ENCODE peak calls at places on chromosomes 4 and X, in five cellular contexts. R is pancreas; O is CD4-positive, alpha-beta memory T cell; V is ovary; B is CD8-positive, alpha-beta T cell. J is an unnamed sample.
A peak's percentile ranks its signal among the peaks of the same experiment; 100 is the strongest.

GRCh38 chr4:3486556-3487270 is 23.6 kb downstream of the DOK7 start:
- DNase-seq in R (no peak), O (no peak), V (no peak), B (no peak), J (no peak)

GRCh38 chrX:67779099-67779498 is 235.3 kb downstream of the AR start:
- DNase-seq in R (no peak), O (no peak), V (no peak), B (no peak), J (no peak)

GRCh38 chrX:40152706-40153334 is 55.1 kb upstream of the BCOR start:
- DNase-seq in R (no peak), O (no peak), V (peak; percentile 32), B (no peak), J (no peak)

GRCh38 chr4:150423074-150423473 is 158.9 kb upstream of the MAB21L2 start:
- DNase-seq in R (no peak), O (no peak), V (no peak), B (no peak), J (no peak)

GRCh38 chrX:27863813-27864212 is 56.0 kb downstream of the MAGEB10 start:
- DNase-seq in R (no peak), O (no peak), V (no peak), B (no peak), J (no peak)

GRCh38 chr4:1212546-1213335 is 36.2 kb downstream of the CTBP1 start:
- DNase-seq in R (no peak), O (no peak), V (no peak), B (no peak), J (no peak)

GRCh38 chrX:50470103-50471031 is at the start of gene DGKK:
- DNase-seq in R (no peak), O (no peak), V (no peak), B (no peak), J (no peak)

GRCh38 chr4:148749403-148749802 is 307.2 kb upstream of the NR3C2 start:
- DNase-seq in R (no peak), O (no peak), V (no peak), B (no peak), J (no peak)

GRCh38 chr4:162727232-162727631 is 439.5 kb downstream of the NAF1 start:
- DNase-seq in R (no peak), O (no peak), V (no peak), B (no peak), J (no peak)

GRCh38 chrX:16903274-16904019 is 33.3 kb upstream of the RBBP7 start:
- DNase-seq in R (no peak), O (no peak), V (no peak), B (no peak), J (no peak)

GRCh38 chrX:150253946-150254615 is 109.0 kb upstream of the MAMLD1 start:
- DNase-seq in R (no peak), O (no peak), V (no peak), B (peak; percentile 32), J (no peak)

DNA sequence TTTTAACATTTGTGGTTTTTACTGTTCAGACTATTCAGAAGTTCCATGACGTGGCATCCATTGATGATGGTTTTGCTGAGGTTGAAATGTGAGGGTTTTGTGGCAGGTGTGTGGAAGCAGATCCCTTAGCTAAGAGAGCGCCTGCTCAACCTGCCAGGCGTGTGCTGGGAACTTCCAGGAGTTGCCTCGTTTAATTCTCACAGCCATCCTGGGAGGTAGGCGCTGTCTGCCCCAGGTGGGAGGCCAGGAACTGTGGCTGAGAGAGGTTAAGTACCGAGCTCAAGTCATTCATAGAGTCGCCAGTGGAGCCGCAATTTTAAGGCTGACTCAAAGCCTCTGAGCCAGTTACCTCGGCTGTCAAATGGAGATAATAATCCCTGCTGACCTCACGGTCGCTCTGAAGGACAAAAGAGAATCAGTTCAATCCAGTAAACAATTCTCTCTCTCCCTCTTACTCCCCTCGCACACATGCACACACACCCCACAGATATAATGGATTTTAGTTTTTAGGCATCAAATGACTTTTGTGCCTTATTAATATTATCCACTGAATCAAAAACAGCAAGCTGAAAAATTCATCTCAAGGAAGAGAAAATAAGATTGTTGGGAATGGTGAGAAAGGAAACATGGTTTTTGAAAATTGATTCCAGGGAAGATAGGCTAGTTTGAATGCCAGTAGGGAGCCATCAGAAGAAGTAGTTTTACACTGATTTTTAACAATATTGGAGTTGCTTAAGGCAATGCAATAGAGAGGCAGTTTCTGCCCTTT is 171.4 kb downstream of the PTTG2 start:
- DNase-seq in R (peak; percentile 41), O (peak; percentile 85), V (no peak), B (peak; percentile 61), J (peak; percentile 82)
- H3K4me1 ChIP-seq in R (peaks cover 44% of the 10 kb centered on the region), O (peaks cover 60% of the 10 kb centered on the region), V (peaks cover 13% of the 10 kb centered on the region), B (peaks cover 53% of the 10 kb centered on the region), J (peaks cover 58% of the 10 kb centered on the region)

DNA sequence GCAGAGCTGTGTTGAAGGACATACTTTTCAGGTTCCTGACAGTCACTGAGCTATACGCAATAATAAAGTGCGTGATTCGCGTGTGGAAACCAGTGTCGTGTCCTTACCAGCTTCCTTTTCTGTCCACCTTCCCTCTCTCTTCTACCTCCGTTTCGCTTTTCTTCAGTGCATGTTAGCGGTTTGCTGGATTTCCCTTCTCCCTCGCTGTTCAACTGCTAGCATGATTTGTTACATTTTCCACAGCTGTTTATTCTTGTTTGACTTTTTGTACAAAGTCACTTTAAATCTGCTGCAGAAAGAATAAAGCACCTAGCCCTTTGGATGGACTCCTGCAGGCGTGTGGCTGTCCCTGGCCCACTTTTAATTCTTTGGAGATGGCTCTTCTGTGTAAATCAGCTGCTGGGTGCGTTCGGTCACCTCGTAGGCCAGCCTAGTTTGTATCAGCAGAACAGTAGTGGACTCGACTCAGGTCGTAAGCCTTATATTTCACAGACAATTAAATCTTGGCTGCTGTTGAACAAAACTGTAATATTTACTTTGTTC is 8.9 kb upstream of the HAND2 start:
- DNase-seq in R (no peak), O (no peak), V (no peak), B (no peak), J (no peak)
- H3K4me3 ChIP-seq in R (peak overlapping the region; percentile 7), O (peak overlapping the region; percentile 23), V (peak overlapping the region; percentile 39), B (peak overlapping the region; percentile 38), J (peak overlapping the region; percentile 50)

DNA sequence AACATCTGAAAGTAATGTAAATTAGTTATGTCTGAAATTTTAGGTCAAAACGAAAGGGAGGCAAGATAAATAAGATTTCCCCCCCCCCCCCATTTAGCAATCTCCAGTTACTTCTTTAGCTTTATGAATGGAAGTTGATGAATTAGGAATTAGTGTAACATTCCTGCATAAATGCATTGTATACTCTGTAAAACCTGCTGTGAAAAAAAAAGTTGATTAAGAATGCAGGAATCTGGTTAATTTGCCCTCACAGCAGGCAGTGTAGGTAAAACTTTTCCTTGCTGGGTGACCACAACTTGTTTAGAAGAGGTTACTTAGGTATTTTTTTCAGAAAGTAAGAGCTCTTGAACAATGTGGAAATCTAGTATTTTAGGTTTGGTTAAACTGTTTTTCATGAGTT is 15.3 kb downstream of the LARP7 start:
- DNase-seq in R (no peak), O (no peak), V (no peak), B (no peak), J (no peak)
- H3K27me3 ChIP-seq in R (no peaks in the 10 kb centered on the region), O (no peaks in the 10 kb centered on the region), V (peaks cover 4% of the 10 kb centered on the region), B (no peaks in the 10 kb centered on the region), J (no peaks in the 10 kb centered on the region)

GRCh38 chr4:15568814-15569213 is 86.3 kb downstream of the FBXL5 start:
- DNase-seq in R (no peak), O (no peak), V (no peak), B (no peak), J (no peak)
- H3K4me1 ChIP-seq in R (no peaks in the 10 kb centered on the region), O (no peaks in the 10 kb centered on the region), V (no peaks in the 10 kb centered on the region), B (no peaks in the 10 kb centered on the region), J (no peaks in the 10 kb centered on the region)

GRCh38 chr4:157655101-157655818 is 434.7 kb downstream of the GRIA2 start:
- DNase-seq in R (no peak), O (no peak), V (no peak), B (no peak), J (no peak)
- H3K4me3 ChIP-seq in R (no peak overlapping the region), O (no peak overlapping the region), V (no peak overlapping the region), B (no peak overlapping the region), J (no peak overlapping the region)

DNA sequence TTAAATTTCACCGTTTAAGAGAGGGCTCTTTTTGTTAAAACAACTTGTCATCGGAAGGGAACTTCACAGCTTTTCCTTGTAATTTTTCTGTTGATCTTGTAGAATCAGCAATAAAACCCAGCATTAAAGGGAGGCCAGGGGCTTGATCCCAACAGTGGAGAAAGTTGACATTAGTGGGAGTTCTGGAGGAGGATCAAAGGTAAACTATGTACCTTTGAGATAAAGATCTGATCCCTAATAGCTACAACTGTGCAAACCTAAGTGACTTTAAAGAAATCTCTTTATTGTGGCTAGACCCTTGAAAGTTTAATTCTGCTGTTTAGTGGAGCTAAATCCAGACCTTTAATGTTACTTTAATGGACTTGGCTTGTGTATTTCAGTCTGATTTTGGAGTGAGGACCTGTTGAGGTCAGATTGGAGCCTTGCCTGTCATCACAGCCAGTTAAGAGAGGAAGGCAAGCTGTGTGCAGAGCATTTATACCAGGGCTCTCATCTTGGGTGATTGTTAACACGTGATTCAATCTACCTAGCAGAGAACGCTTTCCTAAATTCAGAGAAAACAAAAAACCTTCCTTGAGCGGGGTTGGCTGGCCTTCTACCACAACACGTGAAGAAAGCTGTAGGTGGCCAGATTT is 1.7 kb downstream of the DOCK11 start:
- DNase-seq in R (no peak), O (peak; percentile 24), V (no peak), B (peak; percentile 56), J (peak; percentile 80)
- H3K27me3 ChIP-seq in R (no peaks in the 10 kb centered on the region), O (no peaks in the 10 kb centered on the region), V (no peaks in the 10 kb centered on the region), B (no peaks in the 10 kb centered on the region), J (no peaks in the 10 kb centered on the region)

GRCh38 chr4:137375111-137375850 is 157.0 kb downstream of the PCDH18 start:
- DNase-seq in R (no peak), O (no peak), V (no peak), B (no peak), J (no peak)

GRCh38 chr4:137367608-137368007 is 164.7 kb downstream of the PCDH18 start:
- DNase-seq in R (no peak), O (no peak), V (no peak), B (no peak), J (no peak)

GRCh38 chr4:137376312-137376711 is 156.0 kb downstream of the PCDH18 start:
- DNase-seq in R (no peak), O (no peak), V (no peak), B (no peak), J (no peak)

GRCh38 chr4:137370206-137370633 is 162.1 kb downstream of the PCDH18 start:
- DNase-seq in R (no peak), O (no peak), V (no peak), B (no peak), J (no peak)

GRCh38 chr4:137370699-137371098 is 161.6 kb downstream of the PCDH18 start:
- DNase-seq in R (no peak), O (no peak), V (no peak), B (no peak), J (no peak)
- H3K4me1 ChIP-seq in R (no peaks in the 10 kb centered on the region), O (no peaks in the 10 kb centered on the region), V (no peaks in the 10 kb centered on the region), B (no peaks in the 10 kb centered on the region), J (no peaks in the 10 kb centered on the region)